ENCODE peak calls at places on chromosomes 2 and 18, in five cellular contexts. E is RPMI7951; R is neural crest cell; S is GM10248; J is stimulated activated naive B cell treated with anti-CD40 and anti-IgM and Interleukin-4, amounts not matched to agents 10 μg/mL and 1 μg/mL and 100 μg/mL, for 72 hours. H is an unnamed sample.

GRCh38 chr18:8794133-8794986 is 89.0 kb downstream of the MTCL1 start:
- DNase-seq in E (peak), S (no peak), R (no peak), J (no peak), H (peak)

GRCh38 chr18:35406666-35407065 is 29.5 kb upstream of the ZNF396 start:
- DNase-seq in R (no peak), J (no peak), E (no peak), S (no peak), H (no peak)

GRCh38 chr2:46314065-46314835 is 17.0 kb downstream of the EPAS1 start:
- DNase-seq in J (no peak), E (no peak), R (no peak), S (no peak), H (no peak)

GRCh38 chr2:135991861-135992260 is 6.4 kb upstream of the DARS1 start:
- DNase-seq in S (no peak), R (no peak), E (no peak), J (no peak), H (no peak)

GRCh38 chr18:54233228-54233625 is 8.8 kb upstream of the MBD2 start:
- DNase-seq in S (no peak), J (no peak), R (no peak), E (no peak), H (no peak)

GRCh38 chr2:172215936-172216335 is 113.2 kb upstream of the DLX2 start:
- DNase-seq in J (no peak), E (no peak), R (no peak), S (no peak), H (peak)

GRCh38 chr2:31372097-31372496 is 42.4 kb downstream of the XDH start:
- DNase-seq in R (no peak), E (no peak), J (no peak), S (no peak), H (no peak)

GRCh38 chr2:217433522-217433921 is 569.3 kb downstream of the TNS1 start:
- DNase-seq in J (no peak), R (no peak), E (no peak), S (no peak), H (no peak)

GRCh38 chr2:190896477-190896876 is 15.9 kb downstream of the GLS start:
- DNase-seq in E (no peak), J (no peak), S (no peak), R (no peak), H (no peak)

GRCh38 chr2:237490009-237490804 is 3.2 kb downstream of the MLPH start:
- DNase-seq in E (no peak), R (no peak), S (no peak), J (no peak), H (no peak)

GRCh38 chr2:201909961-201910361 is 103.6 kb downstream of the CDK15 start:
- DNase-seq in R (no peak), J (no peak), E (peak), S (peak), H (no peak)

GRCh38 chr2:145760781-145761649 is 1241.1 kb upstream of the ZEB2 start:
- DNase-seq in S (no peak), R (no peak), J (no peak), E (peak), H (peak)

GRCh38 chr2:102080451-102081054 is 62.0 kb upstream of the IL1R1 start:
- DNase-seq in E (peak), R (no peak), J (no peak), S (no peak), H (peak)

GRCh38 chr2:105486762-105487141 is 87.9 kb upstream of the FHL2 start:
- DNase-seq in R (no peak), E (no peak), S (no peak), J (no peak), H (no peak)